ENCODE peak calls at places on chromosomes 6 and 20, in four cellular contexts. H, X, G and O are unnamed samples.

GRCh38 chr20:38321959-38322598 is 18.1 kb downstream of the BPI start:
- DNase-seq in H (peak), X (peak), G (peak), O (no peak)

GRCh38 chr20:45911486-45912343 is at the start of gene PLTP:
- DNase-seq in G (peak), X (peak), H (peak), O (peak)

GRCh38 chr6:78831492-78831891 is 35.9 kb upstream of the IRAK1BP1 start:
- DNase-seq in G (no peak), X (no peak), H (no peak), O (no peak)

GRCh38 chr6:47905717-47906116 is 123.9 kb downstream of the OPN5 start:
- DNase-seq in H (no peak), X (no peak), G (no peak), O (no peak)

GRCh38 chr6:21505574-21505990 is 88.0 kb upstream of the SOX4 start:
- DNase-seq in H (no peak), G (no peak), X (no peak), O (no peak)

GRCh38 chr20:19723834-19724430 is 34.1 kb upstream of the RIN2 start:
- DNase-seq in H (no peak), X (no peak), G (no peak), O (no peak)

GRCh38 chr6:37113976-37114375 is 56.0 kb upstream of the PIM1 start:
- DNase-seq in G (no peak), X (no peak), H (no peak), O (no peak)

GRCh38 chr6:32501016-32501415 is 29.1 kb downstream of the HLA-DRB5 start:
- DNase-seq in X (no peak), H (no peak), G (no peak), O (no peak)

GRCh38 chr20:62702886-62703852 is 5.5 kb upstream of the NTSR1 start:
- DNase-seq in X (no peak), G (no peak), H (no peak), O (no peak)

GRCh38 chr20:36470482-36471062 is 70.7 kb upstream of the MYL9 start:
- DNase-seq in X (no peak), H (no peak), G (no peak), O (no peak)

GRCh38 chr20:20664795-20665194 is 47.6 kb downstream of the RALGAPA2 start:
- DNase-seq in X (no peak), H (peak), G (no peak), O (no peak)

GRCh38 chr20:22226849-22227248 is 357.5 kb downstream of the FOXA2 start:
- DNase-seq in X (no peak), G (no peak), H (no peak), O (peak)

GRCh38 chr6:169702640-169703246 is 817 bp downstream of the C6orf120 start:
- DNase-seq in H (peak), G (no peak), X (no peak), O (peak)

GRCh38 chr20:32780749-32781402 is 18.7 kb downstream of the DNMT3B start:
- DNase-seq in G (no peak), X (no peak), H (no peak), O (no peak)

GRCh38 chr6:7134999-7135735 is 27.4 kb downstream of the RREB1 start:
- DNase-seq in H (no peak), G (no peak), X (no peak), O (no peak)

GRCh38 chr6:106973018-106973840 is 1.3 kb downstream of the CD24 start:
- DNase-seq in X (no peak), G (no peak), H (peak), O (peak)

GRCh38 chr6:115643762-115644161 is 416.9 kb downstream of the FRK start:
- DNase-seq in X (no peak), G (no peak), H (no peak), O (no peak)

GRCh38 chr20:17995967-17996819 is 27.4 kb downstream of the MGME1 start:
- DNase-seq in X (peak), H (peak), G (peak), O (no peak)

GRCh38 chr20:62284448-62284847 is 18.3 kb upstream of the ADRM1 start:
- DNase-seq in G (no peak), H (no peak), X (no peak), O (no peak)

GRCh38 chr6:142416179-142416578 is 114.4 kb downstream of the ADGRG6 start:
- DNase-seq in H (no peak), G (no peak), X (no peak), O (no peak)

GRCh38 chr6:141212296-141212695 is 920.4 kb upstream of the GJE1 start:
- DNase-seq in G (no peak), X (no peak), H (no peak), O (no peak)

GRCh38 chr6:136676075-136676474 is 116.2 kb downstream of the MAP3K5 start:
- DNase-seq in G (no peak), H (no peak), X (no peak), O (no peak)

GRCh38 chr20:44765647-44766367 is 20.1 kb downstream of the KCNK15 start:
- DNase-seq in H (no peak), X (no peak), G (no peak), O (no peak)

GRCh38 chr6:13538084-13538483 is 36.3 kb upstream of the SIRT5 start:
- DNase-seq in X (no peak), G (peak), H (peak), O (no peak)

GRCh38 chr20:46034039-46034438 is 5.0 kb downstream of the SLC12A5 start:
- DNase-seq in G (no peak), H (no peak), X (no peak), O (no peak)

GRCh38 chr20:48051810-48052491 is 266.7 kb upstream of the SULF2 start:
- DNase-seq in G (no peak), X (no peak), H (peak), O (no peak)

GRCh38 chr6:166483556-166484250 is 101.0 kb upstream of the MPC1 start:
- DNase-seq in H (no peak), G (no peak), X (peak), O (no peak)

GRCh38 chr6:51450958-51451357 is 632.3 kb downstream of the TFAP2B start:
- DNase-seq in H (no peak), G (no peak), X (no peak), O (no peak)

GRCh38 chr6:4885534-4885933 is 109.3 kb downstream of the CDYL start:
- DNase-seq in X (no peak), G (no peak), H (no peak), O (no peak)

GRCh38 chr20:7123457-7123856 is 356.0 kb downstream of the BMP2 start:
- DNase-seq in G (no peak), H (no peak), X (no peak), O (no peak)

GRCh38 chr6:53048431-53049195 is 16.6 kb upstream of the FBXO9 start:
- DNase-seq in G (no peak), X (no peak), H (no peak), O (no peak)

GRCh38 chr20:289693-290080 is 863 bp downstream of the C20orf96 start:
- DNase-seq in X (no peak), G (no peak), H (no peak), O (no peak)

GRCh38 chr20:294602-295001 is 2.8 kb upstream of the ZCCHC3 start:
- DNase-seq in X (no peak), G (no peak), H (no peak), O (no peak)

GRCh38 chr20:288956-289692 is 1.4 kb downstream of the C20orf96 start:
- DNase-seq in H (no peak), G (no peak), X (no peak), O (no peak)

GRCh38 chr20:286508-286907 is 4.0 kb downstream of the C20orf96 start:
- DNase-seq in G (no peak), X (no peak), H (no peak), O (no peak)

GRCh38 chr20:290081-290831 is at the start of gene C20orf96:
- DNase-seq in H (peak), G (peak), X (peak), O (peak)
- TF ChIP-seq EP300 in H (no peak), G (no peak), X (no peak), O (no peak)

GRCh38 chr6:147202516-147203310 is 1.5 kb upstream of the STXBP5 start:
- DNase-seq in G (peak), X (peak), H (peak), O (peak)

GRCh38 chr6:147203311-147204059 is 732 bp upstream of the STXBP5 start:
- DNase-seq in H (peak), X (peak), G (peak), O (peak)

GRCh38 chr6:147201885-147202515 is 2.2 kb upstream of the STXBP5 start:
- DNase-seq in X (peak), G (peak), H (peak), O (peak)

GRCh38 chr6:147204060-147204785 is at the start of gene STXBP5:
- DNase-seq in H (peak), X (peak), G (peak), O (peak)

GRCh38 chr6:147200711-147201110 is 3.5 kb upstream of the STXBP5 start:
- DNase-seq in G (no peak), H (no peak), X (no peak), O (no peak)
- H3K27ac ChIP-seq in G (no peak), H (no peak), X (no peak), O (no peak)

GRCh38 chr6:146441907-146442306 is 101.7 kb upstream of the RAB32 start:
- DNase-seq in G (no peak), X (no peak), H (no peak), O (no peak)
- TF ChIP-seq EP300 in G (no peak), X (no peak), H (no peak), O (no peak)

GRCh38 chr6:139759086-139759485 is 384.6 kb upstream of the CITED2 start:
- DNase-seq in G (no peak), X (no peak), H (no peak), O (no peak)
- H3K27ac ChIP-seq in G (no peak), X (no peak), H (no peak), O (no peak)

GRCh38 chr6:85464722-85465150 is 14.9 kb downstream of the NT5E start:
- DNase-seq in X (no peak), G (no peak), H (no peak), O (no peak)
- TF ChIP-seq EP300 in X (no peak), G (no peak), H (no peak), O (no peak)

GRCh38 chr6:132764370-132764769 is 6.7 kb upstream of the VNN2 start:
- DNase-seq in H (no peak), G (no peak), X (no peak), O (no peak)

GRCh38 chr6:132765560-132765959 is 7.9 kb upstream of the VNN2 start:
- DNase-seq in G (no peak), H (no peak), X (no peak), O (no peak)

GRCh38 chr6:132758689-132759088 is 985 bp upstream of the VNN2 start:
- DNase-seq in G (no peak), H (no peak), X (no peak), O (no peak)

GRCh38 chr6:132760256-132760655 is 2.6 kb upstream of the VNN2 start:
- DNase-seq in H (no peak), G (no peak), X (no peak), O (no peak)

DNA sequence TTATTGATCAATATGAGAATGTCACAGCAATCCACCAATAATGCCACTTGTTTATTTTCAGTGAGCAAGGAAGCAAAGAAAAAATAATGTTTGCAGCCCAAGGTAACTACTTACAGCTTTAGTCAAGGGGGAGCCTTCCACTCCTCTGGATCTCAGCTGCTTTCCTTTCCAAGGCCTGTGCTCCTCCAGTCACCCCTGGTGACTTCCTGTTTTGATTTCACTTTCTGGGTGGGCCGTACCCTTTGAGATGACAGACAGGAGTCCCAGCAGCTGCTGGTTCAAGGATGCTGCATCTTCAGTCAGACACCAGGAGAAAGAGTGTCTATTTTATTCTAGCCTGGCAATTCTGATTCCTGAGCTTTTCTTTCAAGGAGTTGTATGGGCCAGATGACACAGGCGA is 5.6 kb upstream of the VNN2 start:
- DNase-seq in H (no peak), G (no peak), X (no peak), O (no peak)
- H3K27ac ChIP-seq in H (no peak), G (no peak), X (no peak), O (no peak)

DNA sequence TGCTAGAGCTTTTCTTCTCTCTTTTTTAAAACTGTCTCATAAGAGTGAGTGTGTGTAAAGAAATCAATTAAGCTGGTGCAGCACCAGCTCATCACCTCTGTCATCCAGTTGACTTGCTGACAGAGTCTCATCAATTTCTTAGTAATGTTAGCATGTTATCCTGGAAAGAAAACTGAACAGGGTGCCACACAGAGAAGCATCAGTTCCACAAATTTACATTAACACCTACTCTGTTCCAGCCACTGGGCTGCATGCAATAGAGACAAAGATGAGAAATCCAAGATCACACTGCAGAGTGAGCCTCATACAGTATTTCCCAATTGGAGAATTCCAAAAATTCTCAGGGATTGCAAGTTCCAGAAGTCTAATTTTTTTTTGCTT is 207.0 kb upstream of the CITED2 start:
- DNase-seq in H (no peak), X (no peak), G (no peak), O (no peak)
- TF ChIP-seq EP300 in H (no peak), X (no peak), G (no peak), O (no peak)